ENCODE peak calls at places on chromosome 10, in eight cellular contexts. Y, B, O, R, M, L, V and C are unnamed samples.

GRCh38 chr10:88831709-88832108 is 19.9 kb downstream of the ANKRD22 start:
- DNase-seq in V (no peak), L (no peak), Y (no peak), B (no peak), M (no peak), O (no peak), R (no peak), C (no peak)

GRCh38 chr10:60414877-60415585 is 25.4 kb upstream of the ANK3 start:
- DNase-seq in R (peak), M (no peak), B (peak), V (peak), Y (no peak), O (peak), L (no peak), C (peak)

GRCh38 chr10:112373912-112374338 is at the start of gene ACSL5:
- DNase-seq in V (no peak), L (no peak), R (peak), O (no peak), M (no peak), Y (no peak), B (no peak), C (no peak)

GRCh38 chr10:59463909-59464308 is 101.6 kb upstream of the FAM13C start:
- DNase-seq in L (no peak), B (no peak), R (no peak), M (no peak), Y (no peak), V (no peak), O (no peak), C (no peak)

GRCh38 chr10:83539528-83540308 is 599.6 kb upstream of the GHITM start:
- DNase-seq in M (no peak), L (no peak), O (peak), Y (no peak), R (peak), V (no peak), B (no peak), C (no peak)

GRCh38 chr10:88728107-88728763 is 22.2 kb downstream of the LIPK start:
- DNase-seq in M (no peak), B (peak), L (peak), O (peak), V (no peak), R (peak), Y (peak), C (peak)

GRCh38 chr10:108095932-108096925 is 931.7 kb upstream of the SORCS1 start:
- DNase-seq in M (no peak), L (no peak), B (no peak), R (peak), V (no peak), O (no peak), Y (no peak), C (no peak)

GRCh38 chr10:94997763-94998174 is 59.3 kb downstream of the CYP2C9 start:
- DNase-seq in L (peak), V (no peak), B (no peak), Y (no peak), R (peak), O (peak), M (no peak), C (no peak)

GRCh38 chr10:122029503-122030199 is 40.7 kb downstream of the TACC2 start:
- DNase-seq in L (no peak), B (peak), R (no peak), Y (no peak), V (no peak), M (no peak), O (no peak), C (no peak)

GRCh38 chr10:63866747-63867140 is 345.5 kb downstream of the REEP3 start:
- DNase-seq in M (peak), Y (peak), O (peak), B (peak), R (no peak), L (no peak), V (no peak), C (peak)

GRCh38 chr10:132591166-132591971 is 53.8 kb downstream of the INPP5A start:
- DNase-seq in L (no peak), B (peak), Y (no peak), R (peak), V (no peak), O (peak), M (no peak), C (peak)

GRCh38 chr10:103884681-103885139 is 29.3 kb upstream of the SH3PXD2A start:
- DNase-seq in Y (no peak), V (no peak), O (peak), R (peak), L (peak), M (peak), B (peak), C (peak)

GRCh38 chr10:64416011-64416410 is 894.8 kb downstream of the REEP3 start:
- DNase-seq in O (no peak), B (no peak), M (no peak), R (no peak), Y (no peak), V (no peak), L (no peak), C (no peak)

GRCh38 chr10:10726101-10726500 is 291.6 kb upstream of the CELF2 start:
- DNase-seq in M (no peak), R (no peak), L (no peak), Y (no peak), B (no peak), O (no peak), V (no peak), C (no peak)

GRCh38 chr10:31760674-31761081 is 168.0 kb downstream of the ARHGAP12 start:
- DNase-seq in V (no peak), L (no peak), M (no peak), B (peak), Y (no peak), O (no peak), R (no peak), C (no peak)

DNA sequence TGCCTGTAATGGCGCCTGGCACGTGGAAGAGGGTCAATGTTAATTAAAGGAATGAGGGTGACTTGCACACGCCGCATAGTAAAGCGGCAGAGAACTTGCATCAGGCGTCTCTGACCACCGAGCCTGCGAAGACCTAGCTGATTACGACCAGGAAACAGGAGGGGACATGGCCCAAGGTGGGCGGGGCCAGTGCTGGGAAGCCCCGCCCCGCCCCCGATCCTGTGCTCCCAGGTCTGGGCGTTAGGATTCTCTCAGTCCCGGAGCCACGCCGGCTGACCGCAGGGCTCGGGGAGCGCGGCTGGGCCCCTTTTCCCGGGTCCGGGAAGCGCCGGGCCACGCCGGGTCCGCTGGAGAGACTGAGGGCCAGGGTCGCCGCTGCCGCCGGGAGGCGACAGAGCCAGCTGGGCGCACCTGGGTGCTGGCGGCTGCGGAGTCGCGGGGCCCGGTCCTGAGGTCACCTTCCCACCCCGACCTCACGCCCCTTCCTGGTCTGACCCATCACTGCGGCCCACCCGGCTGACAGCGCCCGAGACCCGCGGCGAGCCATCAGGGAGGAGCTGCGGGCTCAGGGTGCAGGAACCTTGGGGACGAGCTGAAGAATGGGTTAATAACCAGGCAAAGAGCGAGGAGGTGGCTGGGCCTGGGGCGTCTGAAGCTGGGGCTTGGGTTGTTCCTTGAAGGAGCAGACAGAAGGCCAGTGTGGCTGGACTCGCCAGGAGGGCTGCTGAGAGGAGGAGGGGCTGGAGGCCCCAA is 23.0 kb upstream of the GRID1 start:
- DNase-seq in Y (no peak), V (no peak), O (peak), R (peak), M (no peak), L (no peak), B (peak), C (no peak)
- H2AFZ ChIP-seq in Y (no peak), V (no peak), O (peak), R (no peak), M (no peak), L (peak), B (no peak), C (peak)

GRCh38 chr10:71252195-71252594 is 39.8 kb downstream of the UNC5B start:
- DNase-seq in Y (no peak), V (no peak), L (no peak), R (no peak), M (no peak), O (no peak), B (no peak), C (no peak)
- H2AFZ ChIP-seq in Y (no peak), V (no peak), L (no peak), R (no peak), M (no peak), O (no peak), B (no peak), C (no peak)

GRCh38 chr10:79235765-79236755 is 111.2 kb upstream of the PPIF start:
- DNase-seq in L (no peak), V (no peak), M (no peak), O (peak), Y (no peak), B (no peak), R (peak), C (no peak)
- H2AFZ ChIP-seq in L (peak), V (no peak), M (no peak), O (no peak), Y (no peak), B (no peak), R (no peak), C (no peak)

GRCh38 chr10:74243067-74243466 is 92.0 kb downstream of the ADK start:
- DNase-seq in Y (no peak), O (no peak), R (no peak), M (no peak), V (no peak), L (no peak), B (no peak), C (no peak)
- H2AFZ ChIP-seq in Y (no peak), O (no peak), R (no peak), M (no peak), V (no peak), L (no peak), B (no peak), C (no peak)

DNA sequence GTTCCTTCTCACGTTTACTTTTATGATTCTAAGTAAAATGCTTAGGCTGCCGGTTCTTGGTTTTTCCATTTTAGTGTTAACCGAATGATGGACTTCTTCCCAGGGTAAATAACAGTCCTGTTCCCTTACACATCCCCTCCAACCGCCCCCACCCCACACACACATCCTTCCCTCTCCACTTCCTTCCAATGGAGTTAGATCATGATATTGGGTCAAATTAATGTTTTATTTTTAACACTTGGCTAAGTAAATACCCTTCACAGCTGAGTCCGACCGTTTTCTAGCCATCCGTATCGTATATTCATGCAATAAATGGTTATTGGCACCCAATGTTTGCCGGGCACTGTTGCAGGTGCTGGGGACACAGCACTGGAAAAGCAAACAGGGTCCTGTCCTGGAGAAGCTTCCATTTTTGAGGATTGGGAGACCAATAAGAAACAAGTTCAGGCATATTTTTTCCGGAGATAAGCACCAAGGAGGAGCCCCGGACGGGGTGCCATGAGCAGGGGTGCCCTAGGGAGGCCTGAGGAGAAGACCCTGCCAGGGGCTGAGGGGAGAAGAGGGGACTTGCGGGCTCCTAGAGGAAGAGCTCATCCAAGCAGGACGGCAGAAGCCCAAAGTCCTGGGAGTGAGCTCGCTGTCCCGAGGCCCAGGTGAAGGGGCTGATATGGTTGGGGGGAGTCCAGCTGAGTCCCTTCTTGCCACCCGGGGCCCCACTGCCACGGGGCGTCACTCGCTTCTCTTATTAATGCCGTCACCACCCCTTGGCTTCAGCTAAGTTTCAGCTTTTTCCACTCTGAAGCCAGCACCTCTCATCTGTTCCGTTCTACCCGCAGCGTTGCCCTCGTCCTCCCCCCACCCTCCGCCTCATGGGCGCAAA is 126.0 kb upstream of the RET start:
- DNase-seq in L (no peak), O (no peak), R (peak), Y (no peak), B (no peak), V (no peak), M (no peak), C (no peak)
- H2AFZ ChIP-seq in L (no peak), O (peak), R (no peak), Y (no peak), B (no peak), V (no peak), M (no peak), C (peak)